ENCODE peak calls at places on chromosomes 1 and 21, in ten cellular contexts. One of them, this sample, is unnamed.

GRCh38 chr1:150126811-150127210 is 22.9 kb upstream of the PLEKHO1 start:
- DNase-seq in AG04450: no peak
- DNase-seq in NB4: no peak
- DNase-seq in ascending aorta: no peak
- DNase-seq in adipocyte: no peak
- DNase-seq in left lung: no peak
- DNase-seq in AG04449: no peak
- DNase-seq in PC-9: no peak
- DNase-seq in cardiac fibroblast: no peak
- DNase-seq in mucosa of descending colon: no peak
- DNase-seq in this sample: no peak

GRCh38 chr1:55703726-55704363 is 488.7 kb upstream of the USP24 start:
- DNase-seq in AG04450: no peak
- DNase-seq in NB4: no peak
- DNase-seq in ascending aorta: no peak
- DNase-seq in adipocyte: no peak
- DNase-seq in left lung: no peak
- DNase-seq in AG04449: no peak
- DNase-seq in PC-9: no peak
- DNase-seq in cardiac fibroblast: no peak
- DNase-seq in mucosa of descending colon: no peak
- DNase-seq in this sample: no peak

GRCh38 chr1:23344987-23345472 is 946 bp upstream of the HNRNPR start:
- DNase-seq in AG04450: no peak
- DNase-seq in NB4: no peak
- DNase-seq in ascending aorta: no peak
- DNase-seq in adipocyte: no peak
- DNase-seq in left lung: no peak
- DNase-seq in AG04449: no peak
- DNase-seq in PC-9: no peak
- DNase-seq in cardiac fibroblast: no peak
- DNase-seq in mucosa of descending colon: peak
- DNase-seq in this sample: no peak

GRCh38 chr21:30577766-30578165 is 12.4 kb downstream of the KRTAP22-2 start:
- DNase-seq in AG04450: no peak
- DNase-seq in NB4: no peak
- DNase-seq in ascending aorta: no peak
- DNase-seq in adipocyte: no peak
- DNase-seq in left lung: no peak
- DNase-seq in AG04449: no peak
- DNase-seq in PC-9: no peak
- DNase-seq in cardiac fibroblast: no peak
- DNase-seq in mucosa of descending colon: no peak
- DNase-seq in this sample: no peak

GRCh38 chr1:37947364-37947763 is 511 bp upstream of the INPP5B start:
- DNase-seq in AG04450: no peak
- DNase-seq in NB4: peak
- DNase-seq in ascending aorta: no peak
- DNase-seq in adipocyte: no peak
- DNase-seq in left lung: no peak
- DNase-seq in AG04449: no peak
- DNase-seq in PC-9: no peak
- DNase-seq in cardiac fibroblast: no peak
- DNase-seq in mucosa of descending colon: peak
- DNase-seq in this sample: no peak

GRCh38 chr1:8870605-8871538 is 7.6 kb downstream of the ENO1 start:
- DNase-seq in AG04450: no peak
- DNase-seq in NB4: peak
- DNase-seq in ascending aorta: no peak
- DNase-seq in adipocyte: peak
- DNase-seq in left lung: no peak
- DNase-seq in AG04449: no peak
- DNase-seq in PC-9: no peak
- DNase-seq in cardiac fibroblast: no peak
- DNase-seq in mucosa of descending colon: no peak
- DNase-seq in this sample: no peak

GRCh38 chr1:175390522-175391247 is 198.1 kb upstream of the KIAA0040 start:
- DNase-seq in AG04450: no peak
- DNase-seq in NB4: no peak
- DNase-seq in ascending aorta: no peak
- DNase-seq in adipocyte: no peak
- DNase-seq in left lung: no peak
- DNase-seq in AG04449: no peak
- DNase-seq in PC-9: no peak
- DNase-seq in cardiac fibroblast: no peak
- DNase-seq in mucosa of descending colon: no peak
- DNase-seq in this sample: no peak

GRCh38 chr1:62688687-62689085 is 500 bp upstream of the DOCK7 start:
- DNase-seq in AG04450: no peak
- DNase-seq in NB4: no peak
- DNase-seq in ascending aorta: no peak
- DNase-seq in adipocyte: no peak
- DNase-seq in left lung: no peak
- DNase-seq in AG04449: no peak
- DNase-seq in PC-9: no peak
- DNase-seq in cardiac fibroblast: no peak
- DNase-seq in mucosa of descending colon: peak
- DNase-seq in this sample: no peak

GRCh38 chr1:204377800-204378608 is 18.3 kb upstream of the PLEKHA6 start:
- DNase-seq in AG04450: no peak
- DNase-seq in NB4: peak
- DNase-seq in ascending aorta: no peak
- DNase-seq in adipocyte: peak
- DNase-seq in left lung: peak
- DNase-seq in AG04449: no peak
- DNase-seq in PC-9: peak
- DNase-seq in cardiac fibroblast: no peak
- DNase-seq in mucosa of descending colon: peak
- DNase-seq in this sample: peak

GRCh38 chr1:119718969-119719368 is 7.2 kb downstream of the PHGDH start:
- DNase-seq in AG04450: no peak
- DNase-seq in NB4: no peak
- DNase-seq in ascending aorta: no peak
- DNase-seq in adipocyte: no peak
- DNase-seq in left lung: no peak
- DNase-seq in AG04449: no peak
- DNase-seq in PC-9: no peak
- DNase-seq in cardiac fibroblast: no peak
- DNase-seq in mucosa of descending colon: no peak
- DNase-seq in this sample: no peak
- H3K4me3 ChIP-seq in AG04450: no peak
- H3K4me3 ChIP-seq in NB4: no peak
- H3K4me3 ChIP-seq in ascending aorta: no peak
- H3K4me3 ChIP-seq in adipocyte: no peak
- H3K4me3 ChIP-seq in left lung: no peak
- H3K4me3 ChIP-seq in AG04449: no peak
- H3K4me3 ChIP-seq in PC-9: no peak
- H3K4me3 ChIP-seq in cardiac fibroblast: no peak
- H3K4me3 ChIP-seq in mucosa of descending colon: no peak
- H3K4me3 ChIP-seq in this sample: no peak

DNA sequence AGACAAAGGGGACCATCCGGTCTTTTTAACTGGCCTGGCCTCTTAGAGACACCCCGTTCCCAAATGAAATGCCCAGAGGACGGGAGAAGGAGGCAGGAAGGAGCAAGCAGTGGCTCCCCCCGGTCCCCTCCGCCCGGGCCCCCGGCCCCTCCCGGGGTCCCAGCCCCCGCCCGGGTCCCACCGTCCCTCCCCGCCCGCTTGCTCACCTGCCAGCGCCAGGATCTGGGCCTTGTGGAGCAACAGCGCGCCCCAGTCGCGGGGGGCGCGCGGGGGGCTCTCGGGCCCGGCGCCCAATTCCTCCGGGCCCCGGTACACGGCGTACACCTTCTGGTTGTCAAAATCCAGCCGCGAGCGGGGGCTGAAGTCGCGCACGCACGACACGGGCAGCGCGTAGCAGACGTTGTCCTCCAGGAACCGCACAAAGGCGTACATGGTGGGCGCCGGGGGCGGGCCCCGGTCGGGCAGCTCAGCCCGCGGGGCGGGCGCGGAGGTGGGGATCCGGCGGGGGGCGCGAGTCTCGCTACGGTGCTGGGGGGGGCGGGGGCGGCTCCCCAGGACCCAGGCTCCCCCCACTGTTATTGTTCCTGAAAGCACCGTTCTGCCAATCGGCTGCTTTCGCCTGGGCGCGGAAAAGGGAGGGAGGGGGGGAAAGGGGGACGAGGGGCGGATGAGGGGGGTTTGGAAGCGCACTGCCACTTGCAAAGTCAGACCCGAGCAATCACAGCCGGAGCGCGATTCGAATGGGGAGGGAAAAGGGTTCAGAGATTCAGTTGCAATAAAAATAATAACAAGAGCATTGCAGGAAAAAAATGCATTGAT is at the start of gene BEND5:
- DNase-seq in AG04450: peak
- DNase-seq in NB4: peak
- DNase-seq in ascending aorta: no peak
- DNase-seq in adipocyte: peak
- DNase-seq in left lung: peak
- DNase-seq in AG04449: no peak
- DNase-seq in PC-9: no peak
- DNase-seq in cardiac fibroblast: peak
- DNase-seq in mucosa of descending colon: peak
- DNase-seq in this sample: peak
- H3K4me3 ChIP-seq in AG04450: peak
- H3K4me3 ChIP-seq in NB4: peak
- H3K4me3 ChIP-seq in ascending aorta: peak
- H3K4me3 ChIP-seq in adipocyte: peak
- H3K4me3 ChIP-seq in left lung: peak
- H3K4me3 ChIP-seq in AG04449: peak
- H3K4me3 ChIP-seq in PC-9: no peak
- H3K4me3 ChIP-seq in cardiac fibroblast: no peak
- H3K4me3 ChIP-seq in mucosa of descending colon: peak
- H3K4me3 ChIP-seq in this sample: peak

GRCh38 chr1:155979525-155980343 is 1.4 kb upstream of the ARHGEF2 start:
- DNase-seq in AG04450: no peak
- DNase-seq in NB4: peak
- DNase-seq in ascending aorta: peak
- DNase-seq in adipocyte: peak
- DNase-seq in left lung: no peak
- DNase-seq in AG04449: no peak
- DNase-seq in PC-9: peak
- DNase-seq in cardiac fibroblast: no peak
- DNase-seq in mucosa of descending colon: peak
- DNase-seq in this sample: no peak

GRCh38 chr1:155984341-155984740 is 6.0 kb upstream of the ARHGEF2 start:
- DNase-seq in AG04450: no peak
- DNase-seq in NB4: no peak
- DNase-seq in ascending aorta: no peak
- DNase-seq in adipocyte: no peak
- DNase-seq in left lung: no peak
- DNase-seq in AG04449: no peak
- DNase-seq in PC-9: no peak
- DNase-seq in cardiac fibroblast: no peak
- DNase-seq in mucosa of descending colon: no peak
- DNase-seq in this sample: no peak

GRCh38 chr1:155982106-155982505 is 3.8 kb upstream of the ARHGEF2 start:
- DNase-seq in AG04450: no peak
- DNase-seq in NB4: no peak
- DNase-seq in ascending aorta: no peak
- DNase-seq in adipocyte: no peak
- DNase-seq in left lung: no peak
- DNase-seq in AG04449: no peak
- DNase-seq in PC-9: no peak
- DNase-seq in cardiac fibroblast: no peak
- DNase-seq in mucosa of descending colon: no peak
- DNase-seq in this sample: no peak

GRCh38 chr1:155981266-155982088 is 3.1 kb upstream of the ARHGEF2 start:
- DNase-seq in AG04450: peak
- DNase-seq in NB4: peak
- DNase-seq in ascending aorta: no peak
- DNase-seq in adipocyte: peak
- DNase-seq in left lung: no peak
- DNase-seq in AG04449: no peak
- DNase-seq in PC-9: peak
- DNase-seq in cardiac fibroblast: peak
- DNase-seq in mucosa of descending colon: peak
- DNase-seq in this sample: peak

GRCh38 chr1:155983191-155984023 is 5.1 kb upstream of the ARHGEF2 start:
- DNase-seq in AG04450: peak
- DNase-seq in NB4: no peak
- DNase-seq in ascending aorta: no peak
- DNase-seq in adipocyte: peak
- DNase-seq in left lung: no peak
- DNase-seq in AG04449: peak
- DNase-seq in PC-9: peak
- DNase-seq in cardiac fibroblast: peak
- DNase-seq in mucosa of descending colon: no peak
- DNase-seq in this sample: no peak
- H3K4me3 ChIP-seq in AG04450: peak
- H3K4me3 ChIP-seq in NB4: no peak
- H3K4me3 ChIP-seq in ascending aorta: no peak
- H3K4me3 ChIP-seq in adipocyte: peak
- H3K4me3 ChIP-seq in left lung: no peak
- H3K4me3 ChIP-seq in AG04449: peak
- H3K4me3 ChIP-seq in PC-9: peak
- H3K4me3 ChIP-seq in cardiac fibroblast: peak
- H3K4me3 ChIP-seq in mucosa of descending colon: no peak
- H3K4me3 ChIP-seq in this sample: peak

GRCh38 chr1:15409400-15410222 is at the start of gene EFHD2:
- DNase-seq in AG04450: no peak
- DNase-seq in NB4: peak
- DNase-seq in ascending aorta: peak
- DNase-seq in adipocyte: peak
- DNase-seq in left lung: peak
- DNase-seq in AG04449: no peak
- DNase-seq in PC-9: peak
- DNase-seq in cardiac fibroblast: peak
- DNase-seq in mucosa of descending colon: peak
- DNase-seq in this sample: peak

GRCh38 chr1:15406911-15407559 is 2.7 kb upstream of the EFHD2 start:
- DNase-seq in AG04450: no peak
- DNase-seq in NB4: no peak
- DNase-seq in ascending aorta: no peak
- DNase-seq in adipocyte: peak
- DNase-seq in left lung: no peak
- DNase-seq in AG04449: peak
- DNase-seq in PC-9: no peak
- DNase-seq in cardiac fibroblast: peak
- DNase-seq in mucosa of descending colon: no peak
- DNase-seq in this sample: no peak

GRCh38 chr1:15408890-15409399 is 743 bp upstream of the EFHD2 start:
- DNase-seq in AG04450: no peak
- DNase-seq in NB4: peak
- DNase-seq in ascending aorta: no peak
- DNase-seq in adipocyte: no peak
- DNase-seq in left lung: no peak
- DNase-seq in AG04449: no peak
- DNase-seq in PC-9: no peak
- DNase-seq in cardiac fibroblast: no peak
- DNase-seq in mucosa of descending colon: no peak
- DNase-seq in this sample: no peak

GRCh38 chr1:15405106-15405850 is 4.4 kb upstream of the EFHD2 start:
- DNase-seq in AG04450: no peak
- DNase-seq in NB4: no peak
- DNase-seq in ascending aorta: no peak
- DNase-seq in adipocyte: no peak
- DNase-seq in left lung: no peak
- DNase-seq in AG04449: no peak
- DNase-seq in PC-9: no peak
- DNase-seq in cardiac fibroblast: no peak
- DNase-seq in mucosa of descending colon: no peak
- DNase-seq in this sample: no peak

GRCh38 chr1:15407579-15407978 is 2.1 kb upstream of the EFHD2 start:
- DNase-seq in AG04450: no peak
- DNase-seq in NB4: no peak
- DNase-seq in ascending aorta: no peak
- DNase-seq in adipocyte: no peak
- DNase-seq in left lung: no peak
- DNase-seq in AG04449: no peak
- DNase-seq in PC-9: no peak
- DNase-seq in cardiac fibroblast: no peak
- DNase-seq in mucosa of descending colon: no peak
- DNase-seq in this sample: no peak
- H3K4me3 ChIP-seq in AG04450: no peak
- H3K4me3 ChIP-seq in NB4: no peak
- H3K4me3 ChIP-seq in ascending aorta: no peak
- H3K4me3 ChIP-seq in adipocyte: peak
- H3K4me3 ChIP-seq in left lung: no peak
- H3K4me3 ChIP-seq in AG04449: no peak
- H3K4me3 ChIP-seq in PC-9: no peak
- H3K4me3 ChIP-seq in cardiac fibroblast: no peak
- H3K4me3 ChIP-seq in mucosa of descending colon: no peak
- H3K4me3 ChIP-seq in this sample: no peak